ENCODE peak calls at places on chromosomes 12 and 14, in eight cellular contexts. Z, W, E, J, H, O, L and F are unnamed samples.

GRCh38 chr14:51298895-51299294 is 58.8 kb downstream of the TMX1 start:
- DNase-seq in Z (no peak), W (no peak), E (no peak), J (peak), H (no peak), O (no peak), L (no peak), F (peak)

GRCh38 chr12:49865109-49865781 is 22.3 kb upstream of the BCDIN3D start:
- DNase-seq in Z (no peak), W (no peak), E (no peak), J (no peak), H (no peak), O (no peak), L (no peak), F (no peak)

GRCh38 chr12:74031045-74031444 is 506.6 kb upstream of the ATXN7L3B start:
- DNase-seq in Z (no peak), W (no peak), E (no peak), J (no peak), H (no peak), O (no peak), L (no peak), F (no peak)

GRCh38 chr14:104865069-104865630 is at the start of gene CEP170B:
- DNase-seq in Z (no peak), W (peak), E (peak), J (peak), H (peak), O (peak), L (no peak), F (no peak)

GRCh38 chr12:71799105-71799504 is 40.5 kb upstream of the TBC1D15 start:
- DNase-seq in Z (no peak), W (peak), E (no peak), J (peak), H (no peak), O (peak), L (no peak), F (no peak)

GRCh38 chr12:1830981-1831930 is 10.9 kb downstream of the LRTM2 start:
- DNase-seq in Z (peak), W (peak), E (no peak), J (peak), H (no peak), O (peak), L (peak), F (no peak)

GRCh38 chr14:77139540-77140342 is 1.9 kb downstream of the ZDHHC22 start:
- DNase-seq in Z (peak), W (peak), E (peak), J (peak), H (peak), O (peak), L (peak), F (peak)

GRCh38 chr12:22899184-22899583 is 274.2 kb downstream of the ETNK1 start:
- DNase-seq in Z (no peak), W (no peak), E (no peak), J (no peak), H (no peak), O (no peak), L (no peak), F (no peak)

GRCh38 chr12:19894049-19894448 is 454.8 kb downstream of the AEBP2 start:
- DNase-seq in Z (no peak), W (no peak), E (no peak), J (peak), H (no peak), O (peak), L (no peak), F (peak)

GRCh38 chr12:47165934-47166333 is 86.2 kb upstream of the AMIGO2 start:
- DNase-seq in Z (no peak), W (no peak), E (no peak), J (no peak), H (no peak), O (no peak), L (no peak), F (no peak)

GRCh38 chr12:113306382-113306781 is 28.5 kb downstream of the SLC8B1 start:
- DNase-seq in Z (no peak), W (no peak), E (no peak), J (no peak), H (no peak), O (peak), L (no peak), F (no peak)

GRCh38 chr14:105334383-105335230 is 20.1 kb downstream of the PACS2 start:
- DNase-seq in Z (no peak), W (no peak), E (no peak), J (no peak), H (no peak), O (no peak), L (no peak), F (no peak)

GRCh38 chr12:118190266-118190665 is 54.3 kb downstream of the PEBP1 start:
- DNase-seq in Z (peak), W (peak), E (no peak), J (peak), H (no peak), O (peak), L (peak), F (no peak)

GRCh38 chr14:55624913-55625312 is 44.9 kb downstream of the KTN1 start:
- DNase-seq in Z (no peak), W (no peak), E (no peak), J (peak), H (no peak), O (no peak), L (no peak), F (no peak)

GRCh38 chr12:57614178-57614947 is 3.1 kb downstream of the ARHGEF25 start:
- DNase-seq in Z (no peak), W (peak), E (no peak), J (no peak), H (peak), O (peak), L (no peak), F (peak)

GRCh38 chr12:124296295-124296915 is 1.5 kb downstream of the RFLNA start:
- DNase-seq in Z (no peak), W (no peak), E (no peak), J (no peak), H (no peak), O (no peak), L (no peak), F (no peak)

GRCh38 chr14:71891970-71892369 is 40.3 kb upstream of the RGS6 start:
- DNase-seq in Z (no peak), W (no peak), E (no peak), J (no peak), H (no peak), O (no peak), L (no peak), F (no peak)

GRCh38 chr12:109287181-109287580 is 21.9 kb downstream of the FOXN4 start:
- DNase-seq in Z (no peak), W (no peak), E (no peak), J (no peak), H (no peak), O (no peak), L (no peak), F (no peak)

GRCh38 chr14:95183532-95184412 is 26.4 kb upstream of the DICER1 start:
- DNase-seq in Z (no peak), W (no peak), E (no peak), J (peak), H (no peak), O (no peak), L (no peak), F (no peak)

GRCh38 chr12:33654313-33654712 is 214.7 kb upstream of the SYT10 start:
- DNase-seq in Z (no peak), W (no peak), E (no peak), J (no peak), H (no peak), O (no peak), L (no peak), F (no peak)

GRCh38 chr14:93032301-93032929 is 83.3 kb downstream of the ITPK1 start:
- DNase-seq in Z (no peak), W (no peak), E (no peak), J (no peak), H (no peak), O (peak), L (no peak), F (no peak)

GRCh38 chr12:56461235-56462159 is 6.9 kb upstream of the SPRYD4 start:
- DNase-seq in Z (no peak), W (peak), E (no peak), J (peak), H (no peak), O (peak), L (no peak), F (no peak)

GRCh38 chr12:45458854-45459807 is 243.2 kb downstream of the ANO6 start:
- DNase-seq in Z (no peak), W (no peak), E (no peak), J (peak), H (no peak), O (no peak), L (no peak), F (no peak)

GRCh38 chr12:121245951-121246350 is 36.0 kb downstream of the P2RX4 start:
- DNase-seq in Z (no peak), W (no peak), E (no peak), J (no peak), H (no peak), O (no peak), L (no peak), F (no peak)

GRCh38 chr14:102979406-102979805 is 56.9 kb downstream of the AMN start:
- DNase-seq in Z (no peak), W (no peak), E (no peak), J (no peak), H (no peak), O (no peak), L (no peak), F (no peak)

GRCh38 chr14:61698216-61698980 is 3.1 kb downstream of the HIF1A start:
- DNase-seq in Z (no peak), W (no peak), E (no peak), J (no peak), H (no peak), O (no peak), L (no peak), F (peak)

GRCh38 chr14:71372411-71372838 is 465.2 kb downstream of the PCNX1 start:
- DNase-seq in Z (no peak), W (peak), E (no peak), J (peak), H (no peak), O (peak), L (no peak), F (no peak)

GRCh38 chr14:104388631-104389325 is 190.8 kb upstream of the C14orf180 start:
- DNase-seq in Z (no peak), W (no peak), E (no peak), J (no peak), H (no peak), O (no peak), L (no peak), F (no peak)

GRCh38 chr14:104392396-104393198 is 187.0 kb upstream of the C14orf180 start:
- DNase-seq in Z (no peak), W (no peak), E (no peak), J (no peak), H (no peak), O (no peak), L (no peak), F (no peak)

GRCh38 chr12:70759161-70759918 is 122.1 kb upstream of the PTPRB start:
- DNase-seq in Z (no peak), W (no peak), E (no peak), J (no peak), H (no peak), O (no peak), L (no peak), F (no peak)

GRCh38 chr14:68643673-68644072 is 149.2 kb downstream of the ZFP36L1 start:
- DNase-seq in Z (no peak), W (no peak), E (no peak), J (no peak), H (no peak), O (no peak), L (no peak), F (no peak)

GRCh38 chr14:33509927-33510535 is 440.8 kb downstream of the EGLN3 start:
- DNase-seq in Z (no peak), W (no peak), E (no peak), J (peak), H (no peak), O (peak), L (no peak), F (no peak)

GRCh38 chr12:124497658-124498057 is 69.8 kb downstream of the NCOR2 start:
- DNase-seq in Z (no peak), W (peak), E (no peak), J (peak), H (no peak), O (peak), L (no peak), F (no peak)

GRCh38 chr12:107622005-107622404 is 63.6 kb upstream of the PWP1 start:
- DNase-seq in Z (no peak), W (no peak), E (no peak), J (no peak), H (peak), O (no peak), L (peak), F (peak)

GRCh38 chr14:64198486-64198885 is 95.7 kb downstream of the ESR2 start:
- DNase-seq in Z (no peak), W (no peak), E (no peak), J (no peak), H (no peak), O (no peak), L (no peak), F (no peak)

GRCh38 chr14:68268197-68268596 is 448.6 kb downstream of the RAD51B start:
- DNase-seq in Z (no peak), W (no peak), E (no peak), J (peak), H (no peak), O (no peak), L (no peak), F (peak)

GRCh38 chr12:13980548-13981295 is 680 bp downstream of the GRIN2B start:
- DNase-seq in Z (no peak), W (no peak), E (no peak), J (no peak), H (no peak), O (no peak), L (peak), F (no peak)

GRCh38 chr12:45989277-45989856 is 1.0 kb downstream of the SCAF11 start:
- DNase-seq in Z (peak), W (no peak), E (no peak), J (no peak), H (no peak), O (no peak), L (peak), F (peak)